ENCODE peak calls at places on chromosome 3, in four cellular contexts. Z, A, F and G are unnamed samples.

GRCh38 chr3:197539651-197540051 is 16.1 kb downstream of the BDH1 start:
- DNase-seq in Z (no peak), A (no peak), F (no peak), G (no peak)

GRCh38 chr3:125431391-125431790 is 56.3 kb upstream of the ZNF148 start:
- DNase-seq in Z (no peak), A (peak), F (no peak), G (no peak)

GRCh38 chr3:20558161-20558560 is 372.2 kb upstream of the SGO1 start:
- DNase-seq in Z (no peak), A (no peak), F (no peak), G (no peak)

GRCh38 chr3:40691598-40691905 is 166.8 kb downstream of the ZNF621 start:
- DNase-seq in Z (no peak), A (no peak), F (no peak), G (no peak)

GRCh38 chr3:48187579-48188265 is 495 bp downstream of the CDC25A start:
- DNase-seq in Z (peak), A (no peak), F (peak), G (peak)

GRCh38 chr3:172014145-172014544 is 25.2 kb upstream of the FNDC3B start:
- DNase-seq in Z (no peak), A (no peak), F (no peak), G (no peak)

GRCh38 chr3:69871256-69871655 is 128.3 kb upstream of the SAMMSON start:
- DNase-seq in Z (no peak), A (no peak), F (no peak), G (no peak)

GRCh38 chr3:119418641-119419040 is 44.8 kb downstream of the TMEM39A start:
- DNase-seq in Z (no peak), A (no peak), F (no peak), G (no peak)

GRCh38 chr3:127212711-127213110 is 19.8 kb downstream of the PRR23E start:
- DNase-seq in Z (no peak), A (no peak), F (no peak), G (no peak)

GRCh38 chr3:45123030-45123429 is 23.1 kb downstream of the CDCP1 start:
- DNase-seq in Z (no peak), A (peak), F (no peak), G (no peak)

GRCh38 chr3:119978554-119979208 is 115.6 kb downstream of the GSK3B start:
- DNase-seq in Z (no peak), A (no peak), F (no peak), G (no peak)

GRCh38 chr3:167493240-167493639 is 19.4 kb upstream of the SERPINI2 start:
- DNase-seq in Z (no peak), A (no peak), F (no peak), G (no peak)

DNA sequence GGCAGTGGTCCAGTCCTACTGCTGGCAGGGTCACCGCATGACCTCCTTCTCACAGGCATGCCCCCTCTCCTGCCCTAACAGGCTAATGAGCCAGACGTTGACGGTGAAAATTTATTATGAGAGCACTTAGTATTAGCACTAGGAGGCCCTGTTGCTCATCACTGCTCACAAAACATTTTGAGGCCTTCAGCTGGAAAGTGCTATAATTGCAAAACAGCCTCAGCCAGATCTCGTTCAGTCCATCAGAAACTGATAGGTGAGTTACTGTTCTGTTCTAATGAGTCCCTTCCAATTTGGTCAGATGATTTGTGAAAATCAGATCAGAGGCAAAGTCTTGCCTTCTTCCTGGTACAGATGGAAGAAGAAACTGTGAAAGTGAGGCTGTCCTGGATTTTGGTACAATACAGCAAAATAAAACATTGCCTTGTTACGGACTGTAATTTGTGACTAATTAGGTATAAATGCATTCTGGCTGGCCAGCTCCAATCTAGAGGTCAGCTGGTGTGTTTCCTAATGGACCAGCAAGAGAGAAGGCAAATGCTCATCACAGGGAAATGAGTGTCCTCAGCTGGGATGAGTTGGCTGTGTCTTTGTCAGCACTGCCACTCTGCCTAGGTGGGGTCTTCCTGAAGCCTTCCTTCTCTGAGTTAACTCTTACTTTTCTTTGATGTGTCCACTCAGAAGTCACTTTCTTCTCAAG is 316.8 kb downstream of the CHST2 start:
- DNase-seq in Z (no peak), A (peak), F (no peak), G (no peak)
- TF ChIP-seq CTCF in Z (no peak), A (no peak), F (no peak), G (no peak)

DNA sequence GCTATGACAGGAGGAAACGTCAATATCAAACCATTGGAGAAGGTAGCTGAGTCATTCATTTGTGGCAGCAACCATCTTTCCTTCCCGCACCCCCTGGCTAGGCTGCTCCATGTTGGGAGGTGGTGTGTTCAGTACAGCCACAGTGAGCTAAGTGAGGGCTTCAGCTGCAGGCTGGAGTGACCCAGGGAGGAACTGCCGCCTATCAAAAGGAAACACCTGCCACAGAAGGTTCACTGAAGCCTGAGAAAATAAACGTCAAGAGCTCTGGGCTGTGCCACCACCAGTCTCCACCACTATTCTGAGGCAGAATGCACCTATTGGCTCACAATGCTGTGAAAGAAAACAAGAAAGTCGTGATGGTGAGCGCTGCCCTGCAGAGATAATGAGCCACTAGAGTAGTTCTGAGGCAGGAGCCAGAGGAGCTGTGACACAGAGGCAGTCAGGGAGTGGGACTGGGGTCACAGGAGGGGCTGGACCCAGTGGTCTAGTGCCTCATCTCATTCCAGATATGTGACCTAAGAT is 34.8 kb upstream of the CD47 start:
- DNase-seq in Z (no peak), A (no peak), F (no peak), G (peak)
- TF ChIP-seq CTCF in Z (no peak), A (no peak), F (no peak), G (no peak)

GRCh38 chr3:186251948-186252619 is 110.0 kb downstream of the DGKG start:
- DNase-seq in Z (no peak), A (no peak), F (no peak), G (no peak)

GRCh38 chr3:186258968-186259367 is 103.1 kb downstream of the DGKG start:
- DNase-seq in Z (no peak), A (no peak), F (no peak), G (no peak)

GRCh38 chr3:186254676-186255665 is 107.1 kb downstream of the DGKG start:
- DNase-seq in Z (no peak), A (no peak), F (peak), G (peak)

GRCh38 chr3:186257866-186258265 is 104.2 kb downstream of the DGKG start:
- DNase-seq in Z (no peak), A (no peak), F (no peak), G (no peak)

DNA sequence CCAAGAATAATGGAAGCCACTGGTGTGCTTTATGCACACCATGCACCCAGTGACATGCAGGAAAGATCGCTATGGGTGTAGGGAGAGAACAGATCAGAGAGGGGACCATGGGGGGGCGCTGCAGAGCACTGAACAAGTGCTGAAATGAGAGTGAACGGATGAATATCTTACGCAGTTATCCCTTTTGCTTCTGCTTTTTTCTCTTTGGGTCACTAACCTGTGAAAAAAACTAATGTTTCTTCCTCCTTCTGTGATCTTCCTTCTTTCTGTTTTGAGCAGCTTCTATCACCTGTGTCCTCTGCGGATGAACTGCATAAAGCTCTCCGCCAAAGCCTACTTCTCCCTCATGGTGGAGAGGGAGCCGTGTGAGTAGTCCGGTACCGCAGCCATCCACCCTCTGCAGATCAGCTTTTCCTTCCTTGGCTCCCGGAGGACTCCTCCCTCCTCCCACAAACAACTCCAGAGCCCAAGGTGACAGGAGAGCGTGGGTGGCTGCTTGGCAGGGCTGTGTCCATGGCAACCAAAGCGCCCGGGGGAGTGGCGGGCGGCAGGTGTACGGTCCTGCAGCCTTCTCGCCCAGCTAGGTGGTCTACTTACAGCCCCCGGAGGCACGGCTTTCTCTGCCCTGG is 106.2 kb downstream of the DGKG start:
- DNase-seq in Z (no peak), A (no peak), F (peak), G (peak)
- TF ChIP-seq CTCF in Z (no peak), A (peak), F (no peak), G (no peak)

GRCh38 chr3:17176757-17177156 is 292.0 kb downstream of the PLCL2 start:
- DNase-seq in Z (no peak), A (no peak), F (no peak), G (no peak)
- TF ChIP-seq CTCF in Z (no peak), A (peak), F (no peak), G (no peak)

DNA sequence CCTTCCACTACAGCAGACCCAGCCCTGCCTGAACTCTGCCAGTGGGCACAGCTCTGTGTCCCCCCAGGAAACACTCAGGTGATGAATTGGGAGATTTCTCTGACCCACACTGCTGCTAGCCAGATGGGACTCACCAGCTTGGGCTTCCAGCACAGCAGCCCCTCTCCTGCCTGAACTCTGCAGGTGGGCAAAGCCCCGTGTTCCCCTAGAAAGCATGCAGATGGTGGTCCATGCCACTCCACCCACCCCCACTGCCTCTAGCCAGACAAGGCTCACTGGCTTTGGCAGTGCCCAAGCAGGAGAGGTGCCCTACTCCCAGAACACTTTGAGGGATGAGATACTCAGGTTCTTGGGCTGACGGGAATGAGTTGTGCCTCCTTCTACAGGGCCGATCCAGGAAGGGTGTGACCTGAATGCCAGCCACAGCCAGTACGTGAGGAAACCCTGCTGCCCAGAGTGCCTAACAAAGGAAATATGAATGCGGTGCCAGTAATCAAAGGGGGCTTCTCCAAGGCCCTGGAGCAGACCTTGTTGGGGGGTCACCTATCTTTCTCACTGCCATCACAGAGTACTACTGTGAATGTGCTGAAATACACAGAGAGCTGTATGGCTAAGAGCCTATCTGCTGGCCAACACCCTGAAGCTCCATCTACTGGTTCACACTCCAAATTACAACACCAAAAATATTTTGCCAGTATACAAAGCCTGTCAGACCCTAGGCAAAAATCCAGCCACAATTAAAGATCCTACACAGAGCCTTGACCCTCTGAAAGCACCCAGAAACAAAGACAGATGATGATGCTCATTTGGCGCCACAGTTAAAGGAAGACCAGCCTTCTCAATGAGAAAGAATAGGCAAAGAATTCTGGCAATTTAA is 61.9 kb downstream of the BTLA start:
- DNase-seq in Z (no peak), A (peak), F (no peak), G (no peak)
- TF ChIP-seq CTCF in Z (peak), A (peak), F (no peak), G (no peak)

GRCh38 chr3:152937234-152937633 is 102.3 kb downstream of the P2RY1 start:
- DNase-seq in Z (no peak), A (no peak), F (no peak), G (no peak)

GRCh38 chr3:152943645-152944044 is 108.7 kb downstream of the P2RY1 start:
- DNase-seq in Z (no peak), A (no peak), F (no peak), G (no peak)

GRCh38 chr3:152941825-152942224 is 106.9 kb downstream of the P2RY1 start:
- DNase-seq in Z (no peak), A (no peak), F (no peak), G (no peak)

GRCh38 chr3:152942366-152942765 is 107.4 kb downstream of the P2RY1 start:
- DNase-seq in Z (no peak), A (no peak), F (no peak), G (no peak)

DNA sequence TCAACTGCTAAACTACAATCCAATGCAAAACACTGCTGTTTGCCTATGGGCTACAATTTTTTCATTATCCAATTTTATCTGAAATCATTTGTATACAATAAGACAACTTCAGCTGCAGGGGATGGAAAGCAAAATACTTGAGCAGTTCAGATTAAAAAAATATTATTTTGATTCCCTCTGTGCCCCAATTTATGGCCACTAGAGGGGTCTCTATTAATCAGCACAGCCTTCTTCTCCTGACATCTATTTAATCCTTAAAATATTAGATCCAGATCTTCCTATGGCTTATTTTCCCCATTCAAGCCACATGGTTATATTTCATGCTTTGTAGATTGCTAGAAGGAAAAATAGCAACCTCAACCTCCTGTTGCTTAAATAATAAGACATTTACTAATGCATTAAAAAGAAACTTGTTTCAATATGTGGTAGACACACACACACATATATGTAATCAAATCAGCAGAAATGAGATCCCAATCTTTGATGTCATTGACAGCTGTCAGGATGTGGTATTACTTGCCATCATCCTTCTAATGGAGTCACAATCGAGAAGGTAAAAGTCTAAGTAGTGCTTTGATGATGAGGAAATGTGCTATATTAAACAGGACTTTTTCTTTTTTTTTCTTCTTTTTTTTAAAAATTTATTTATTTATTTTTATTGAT is 104.2 kb downstream of the P2RY1 start:
- DNase-seq in Z (no peak), A (no peak), F (no peak), G (no peak)
- TF ChIP-seq CTCF in Z (peak), A (no peak), F (no peak), G (no peak)

GRCh38 chr3:11015369-11015768 is 22.8 kb downstream of the SLC6A1 start:
- DNase-seq in Z (no peak), A (no peak), F (no peak), G (no peak)
- TF ChIP-seq CTCF in Z (no peak), A (no peak), F (no peak), G (no peak)

GRCh38 chr3:86562095-86562494 is 428.9 kb downstream of the VGLL3 start:
- DNase-seq in Z (no peak), A (no peak), F (no peak), G (no peak)

DNA sequence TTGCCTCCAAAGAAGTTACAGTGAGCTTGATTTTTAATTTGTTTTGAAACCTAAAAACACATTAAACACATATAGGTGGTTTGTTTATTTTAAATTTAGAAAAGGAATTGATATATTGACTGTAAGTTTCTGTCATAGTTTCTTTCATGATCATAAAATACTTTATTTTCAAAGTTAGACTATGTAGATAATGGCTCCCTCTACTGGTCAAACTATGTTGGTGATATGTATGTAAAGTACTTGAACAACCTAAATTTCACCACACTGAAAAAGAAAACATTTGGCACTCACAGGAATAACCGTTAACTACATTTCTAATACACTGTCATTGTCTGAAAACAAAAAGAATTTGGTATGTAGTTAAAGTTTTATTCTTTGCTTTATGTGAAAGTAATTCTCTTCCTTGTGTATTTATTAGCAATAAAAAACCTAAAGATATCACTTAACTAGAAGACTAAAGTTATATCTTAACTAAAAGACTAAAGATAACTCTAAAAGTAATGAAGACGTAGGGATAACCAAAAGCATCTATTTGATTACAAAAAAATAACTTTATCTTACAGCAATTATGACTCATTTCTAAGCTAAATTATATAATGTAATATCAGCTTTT is 427.5 kb downstream of the VGLL3 start:
- DNase-seq in Z (no peak), A (peak), F (no peak), G (no peak)
- TF ChIP-seq CTCF in Z (peak), A (peak), F (no peak), G (peak)